ENCODE peak calls at places on chromosomes 12 and 14, in eight cellular contexts. One of them, this sample, is unnamed.

GRCh38 chr12:42810006-42810405 is 220.5 kb upstream of the PRICKLE1 start:
- DNase-seq in tibial artery: no peak
- DNase-seq in IMR-90: no peak
- DNase-seq in body of pancreas: no peak
- DNase-seq in thoracic aorta: no peak
- DNase-seq in cardiac muscle cell: no peak
- DNase-seq in heart right ventricle: no peak
- DNase-seq in colonic mucosa: no peak
- DNase-seq in this sample: no peak

GRCh38 chr12:5573390-5573789 is 141.5 kb downstream of the NTF3 start:
- DNase-seq in colonic mucosa: no peak
- DNase-seq in cardiac muscle cell: peak; percentile 60
- DNase-seq in thoracic aorta: no peak
- DNase-seq in tibial artery: no peak
- DNase-seq in heart right ventricle: no peak
- DNase-seq in body of pancreas: no peak
- DNase-seq in IMR-90: no peak
- DNase-seq in this sample: no peak

GRCh38 chr12:12718382-12718761 is 1.2 kb downstream of the CDKN1B start:
- DNase-seq in body of pancreas: no peak
- DNase-seq in thoracic aorta: no peak
- DNase-seq in IMR-90: no peak
- DNase-seq in tibial artery: no peak
- DNase-seq in colonic mucosa: no peak
- DNase-seq in heart right ventricle: no peak
- DNase-seq in cardiac muscle cell: no peak
- DNase-seq in this sample: no peak

GRCh38 chr14:50961606-50962259 is 17.4 kb upstream of the PYGL start:
- DNase-seq in colonic mucosa: no peak
- DNase-seq in tibial artery: no peak
- DNase-seq in IMR-90: peak; percentile 97
- DNase-seq in cardiac muscle cell: no peak
- DNase-seq in thoracic aorta: peak; percentile 31
- DNase-seq in heart right ventricle: no peak
- DNase-seq in body of pancreas: peak; percentile 31
- DNase-seq in this sample: peak; percentile 83

GRCh38 chr14:76926521-76927251 is 100.5 kb downstream of the LRRC74A start:
- DNase-seq in colonic mucosa: no peak
- DNase-seq in thoracic aorta: no peak
- DNase-seq in body of pancreas: peak; percentile 27
- DNase-seq in tibial artery: peak; percentile 77
- DNase-seq in heart right ventricle: peak; percentile 57
- DNase-seq in cardiac muscle cell: no peak
- DNase-seq in IMR-90: peak; percentile 58
- DNase-seq in this sample: peak; percentile 78

GRCh38 chr14:30445852-30446251 is 113.1 kb upstream of the G2E3 start:
- DNase-seq in colonic mucosa: no peak
- DNase-seq in heart right ventricle: no peak
- DNase-seq in IMR-90: no peak
- DNase-seq in body of pancreas: no peak
- DNase-seq in tibial artery: no peak
- DNase-seq in cardiac muscle cell: no peak
- DNase-seq in thoracic aorta: no peak
- DNase-seq in this sample: no peak

GRCh38 chr14:21030531-21030930 is 514 bp downstream of the TPPP2 start:
- DNase-seq in cardiac muscle cell: no peak
- DNase-seq in IMR-90: no peak
- DNase-seq in heart right ventricle: no peak
- DNase-seq in tibial artery: no peak
- DNase-seq in thoracic aorta: no peak
- DNase-seq in body of pancreas: no peak
- DNase-seq in colonic mucosa: no peak
- DNase-seq in this sample: no peak

GRCh38 chr12:9649532-9649940 is 20.0 kb upstream of the CLEC2D start:
- DNase-seq in heart right ventricle: no peak
- DNase-seq in colonic mucosa: peak; percentile 28
- DNase-seq in thoracic aorta: no peak
- DNase-seq in tibial artery: no peak
- DNase-seq in body of pancreas: no peak
- DNase-seq in IMR-90: no peak
- DNase-seq in cardiac muscle cell: peak; percentile 19
- DNase-seq in this sample: no peak

GRCh38 chr12:66367015-66367667 is 64.8 kb downstream of the HELB start:
- DNase-seq in heart right ventricle: no peak
- DNase-seq in colonic mucosa: no peak
- DNase-seq in body of pancreas: no peak
- DNase-seq in cardiac muscle cell: no peak
- DNase-seq in thoracic aorta: no peak
- DNase-seq in tibial artery: no peak
- DNase-seq in IMR-90: no peak
- DNase-seq in this sample: no peak

GRCh38 chr12:132713123-132713522 is 2.5 kb downstream of the PGAM5 start:
- DNase-seq in IMR-90: no peak
- DNase-seq in tibial artery: no peak
- DNase-seq in heart right ventricle: no peak
- DNase-seq in thoracic aorta: no peak
- DNase-seq in body of pancreas: no peak
- DNase-seq in colonic mucosa: no peak
- DNase-seq in cardiac muscle cell: no peak
- DNase-seq in this sample: no peak

GRCh38 chr14:90641111-90642010 is 174.9 kb downstream of the TTC7B start:
- DNase-seq in thoracic aorta: no peak
- DNase-seq in heart right ventricle: no peak
- DNase-seq in cardiac muscle cell: peak; percentile 44
- DNase-seq in colonic mucosa: no peak
- DNase-seq in body of pancreas: no peak
- DNase-seq in tibial artery: no peak
- DNase-seq in IMR-90: peak; percentile 29
- DNase-seq in this sample: peak; percentile 19

GRCh38 chr14:66008631-66009030 is 477.5 kb upstream of the CCDC196 start:
- DNase-seq in body of pancreas: no peak
- DNase-seq in IMR-90: no peak
- DNase-seq in heart right ventricle: no peak
- DNase-seq in cardiac muscle cell: no peak
- DNase-seq in tibial artery: no peak
- DNase-seq in colonic mucosa: no peak
- DNase-seq in thoracic aorta: no peak
- DNase-seq in this sample: peak; percentile 14

GRCh38 chr14:102616318-102616717 is 23.9 kb downstream of the RCOR1 start:
- DNase-seq in cardiac muscle cell: no peak
- DNase-seq in IMR-90: no peak
- DNase-seq in thoracic aorta: no peak
- DNase-seq in tibial artery: no peak
- DNase-seq in colonic mucosa: no peak
- DNase-seq in body of pancreas: no peak
- DNase-seq in heart right ventricle: no peak
- DNase-seq in this sample: no peak

GRCh38 chr14:24847568-24847967 is 202.4 kb downstream of the STXBP6 start:
- DNase-seq in thoracic aorta: no peak
- DNase-seq in body of pancreas: no peak
- DNase-seq in heart right ventricle: no peak
- DNase-seq in tibial artery: no peak
- DNase-seq in cardiac muscle cell: no peak
- DNase-seq in IMR-90: no peak
- DNase-seq in colonic mucosa: no peak
- DNase-seq in this sample: no peak

GRCh38 chr12:130878193-130879185 is 6.6 kb downstream of the RAN start:
- DNase-seq in heart right ventricle: no peak
- DNase-seq in thoracic aorta: no peak
- DNase-seq in cardiac muscle cell: no peak
- DNase-seq in IMR-90: no peak
- DNase-seq in tibial artery: no peak
- DNase-seq in body of pancreas: no peak
- DNase-seq in colonic mucosa: no peak
- DNase-seq in this sample: no peak

GRCh38 chr14:105414456-105415371 is 4.9 kb upstream of the MTA1 start:
- DNase-seq in tibial artery: peak; percentile 88
- DNase-seq in cardiac muscle cell: peak; percentile 73
- DNase-seq in IMR-90: peak; percentile 52
- DNase-seq in thoracic aorta: peak; percentile 31
- DNase-seq in heart right ventricle: peak; percentile 85
- DNase-seq in colonic mucosa: peak; percentile 40
- DNase-seq in body of pancreas: peak; percentile 67
- DNase-seq in this sample: peak; percentile 89

GRCh38 chr12:78878866-78879265 is 14.3 kb downstream of the SYT1 start:
- DNase-seq in tibial artery: no peak
- DNase-seq in cardiac muscle cell: no peak
- DNase-seq in body of pancreas: no peak
- DNase-seq in thoracic aorta: no peak
- DNase-seq in colonic mucosa: no peak
- DNase-seq in IMR-90: no peak
- DNase-seq in heart right ventricle: no peak
- DNase-seq in this sample: no peak

GRCh38 chr12:54160807-54161480 is 27.8 kb downstream of the SMUG1 start:
- DNase-seq in heart right ventricle: no peak
- DNase-seq in colonic mucosa: no peak
- DNase-seq in tibial artery: no peak
- DNase-seq in body of pancreas: no peak
- DNase-seq in IMR-90: no peak
- DNase-seq in cardiac muscle cell: no peak
- DNase-seq in thoracic aorta: no peak
- DNase-seq in this sample: no peak

GRCh38 chr12:54159549-54159948 is 29.2 kb downstream of the SMUG1 start:
- DNase-seq in thoracic aorta: no peak
- DNase-seq in IMR-90: no peak
- DNase-seq in cardiac muscle cell: no peak
- DNase-seq in tibial artery: no peak
- DNase-seq in heart right ventricle: no peak
- DNase-seq in colonic mucosa: no peak
- DNase-seq in body of pancreas: no peak
- DNase-seq in this sample: no peak

GRCh38 chr12:54158581-54158980 is 30.2 kb downstream of the SMUG1 start:
- DNase-seq in body of pancreas: no peak
- DNase-seq in thoracic aorta: no peak
- DNase-seq in heart right ventricle: no peak
- DNase-seq in colonic mucosa: no peak
- DNase-seq in tibial artery: no peak
- DNase-seq in cardiac muscle cell: no peak
- DNase-seq in IMR-90: no peak
- DNase-seq in this sample: no peak

GRCh38 chr12:54160050-54160449 is 28.7 kb downstream of the SMUG1 start:
- DNase-seq in thoracic aorta: no peak
- DNase-seq in heart right ventricle: no peak
- DNase-seq in IMR-90: no peak
- DNase-seq in body of pancreas: no peak
- DNase-seq in tibial artery: no peak
- DNase-seq in colonic mucosa: no peak
- DNase-seq in cardiac muscle cell: no peak
- DNase-seq in this sample: no peak

DNA sequence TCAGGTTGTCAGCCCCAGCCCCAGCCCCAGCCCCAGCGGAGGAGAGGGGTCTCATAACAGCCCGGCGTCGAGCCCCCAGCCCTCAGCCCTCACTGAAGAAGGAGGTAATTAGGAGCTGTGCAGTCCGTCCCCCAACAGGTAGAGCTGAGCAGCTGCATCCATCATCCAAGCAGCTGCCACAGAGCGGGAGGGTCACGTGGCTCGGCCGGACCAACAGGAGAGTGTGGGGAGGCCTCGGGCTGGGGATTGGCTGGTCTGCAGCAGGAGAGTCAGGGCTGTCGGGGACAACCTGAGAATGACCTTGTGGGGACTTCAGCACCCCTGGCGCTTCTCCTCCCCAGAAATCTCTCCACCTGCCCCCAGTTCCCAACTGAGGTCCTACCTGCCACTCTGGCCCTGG is 29.6 kb downstream of the SMUG1 start:
- DNase-seq in IMR-90: no peak
- DNase-seq in colonic mucosa: peak; percentile 27
- DNase-seq in cardiac muscle cell: peak; percentile 51
- DNase-seq in body of pancreas: peak; percentile 18
- DNase-seq in tibial artery: no peak
- DNase-seq in heart right ventricle: no peak
- DNase-seq in thoracic aorta: no peak
- DNase-seq in this sample: no peak
- TF ChIP-seq CTCF in IMR-90: no peak
- TF ChIP-seq CTCF in colonic mucosa: no peak
- TF ChIP-seq CTCF in cardiac muscle cell: no peak
- TF ChIP-seq CTCF in body of pancreas: no peak
- TF ChIP-seq CTCF in tibial artery: no peak
- TF ChIP-seq CTCF in heart right ventricle: no peak
- TF ChIP-seq CTCF in thoracic aorta: no peak
- TF ChIP-seq CTCF in this sample: no peak

GRCh38 chr12:39626033-39626814 is 6.6 kb upstream of the ABCD2 start:
- DNase-seq in cardiac muscle cell: no peak
- DNase-seq in body of pancreas: no peak
- DNase-seq in IMR-90: no peak
- DNase-seq in thoracic aorta: no peak
- DNase-seq in colonic mucosa: no peak
- DNase-seq in heart right ventricle: no peak
- DNase-seq in tibial artery: no peak
- DNase-seq in this sample: no peak
- H3K4me1 ChIP-seq in cardiac muscle cell: no peaks in the 10 kb centered on the region
- H3K4me1 ChIP-seq in body of pancreas: no peaks in the 10 kb centered on the region
- H3K4me1 ChIP-seq in IMR-90: no peaks in the 10 kb centered on the region
- H3K4me1 ChIP-seq in thoracic aorta: peaks cover 3% of the 10 kb centered on the region
- H3K4me1 ChIP-seq in colonic mucosa: no peaks in the 10 kb centered on the region
- H3K4me1 ChIP-seq in heart right ventricle: no peaks in the 10 kb centered on the region
- H3K4me1 ChIP-seq in tibial artery: peaks cover 18% of the 10 kb centered on the region
- H3K4me1 ChIP-seq in this sample: no peaks in the 10 kb centered on the region

GRCh38 chr14:23630687-23631086 is 5.5 kb upstream of the DHRS2 start:
- DNase-seq in heart right ventricle: no peak
- DNase-seq in tibial artery: no peak
- DNase-seq in thoracic aorta: no peak
- DNase-seq in cardiac muscle cell: no peak
- DNase-seq in IMR-90: no peak
- DNase-seq in colonic mucosa: no peak
- DNase-seq in body of pancreas: no peak
- DNase-seq in this sample: no peak

GRCh38 chr14:23626946-23627345 is 9.2 kb upstream of the DHRS2 start:
- DNase-seq in cardiac muscle cell: no peak
- DNase-seq in thoracic aorta: no peak
- DNase-seq in body of pancreas: no peak
- DNase-seq in IMR-90: no peak
- DNase-seq in heart right ventricle: no peak
- DNase-seq in colonic mucosa: no peak
- DNase-seq in tibial artery: no peak
- DNase-seq in this sample: no peak

GRCh38 chr14:23629831-23630396 is 6.2 kb upstream of the DHRS2 start:
- DNase-seq in cardiac muscle cell: no peak
- DNase-seq in colonic mucosa: no peak
- DNase-seq in tibial artery: no peak
- DNase-seq in heart right ventricle: no peak
- DNase-seq in body of pancreas: peak; percentile 45
- DNase-seq in IMR-90: peak; percentile 32
- DNase-seq in thoracic aorta: no peak
- DNase-seq in this sample: no peak

GRCh38 chr14:23629204-23629603 is 7.0 kb upstream of the DHRS2 start:
- DNase-seq in body of pancreas: no peak
- DNase-seq in tibial artery: no peak
- DNase-seq in colonic mucosa: no peak
- DNase-seq in IMR-90: no peak
- DNase-seq in thoracic aorta: no peak
- DNase-seq in heart right ventricle: no peak
- DNase-seq in cardiac muscle cell: no peak
- DNase-seq in this sample: no peak

GRCh38 chr14:23627961-23628360 is 8.2 kb upstream of the DHRS2 start:
- DNase-seq in IMR-90: no peak
- DNase-seq in colonic mucosa: no peak
- DNase-seq in heart right ventricle: no peak
- DNase-seq in body of pancreas: no peak
- DNase-seq in cardiac muscle cell: no peak
- DNase-seq in thoracic aorta: no peak
- DNase-seq in tibial artery: no peak
- DNase-seq in this sample: no peak
- TF ChIP-seq CTCF in IMR-90: no peak
- TF ChIP-seq CTCF in colonic mucosa: no peak
- TF ChIP-seq CTCF in heart right ventricle: no peak
- TF ChIP-seq CTCF in body of pancreas: no peak
- TF ChIP-seq CTCF in cardiac muscle cell: no peak
- TF ChIP-seq CTCF in thoracic aorta: no peak
- TF ChIP-seq CTCF in tibial artery: no peak
- TF ChIP-seq CTCF in this sample: no peak

GRCh38 chr12:115374480-115375187 is 690.7 kb upstream of the TBX3 start:
- DNase-seq in tibial artery: no peak
- DNase-seq in colonic mucosa: no peak
- DNase-seq in heart right ventricle: no peak
- DNase-seq in IMR-90: no peak
- DNase-seq in body of pancreas: no peak
- DNase-seq in thoracic aorta: no peak
- DNase-seq in cardiac muscle cell: no peak
- DNase-seq in this sample: no peak
- H3K4me1 ChIP-seq in tibial artery: no peaks in the 10 kb centered on the region
- H3K4me1 ChIP-seq in colonic mucosa: no peaks in the 10 kb centered on the region
- H3K4me1 ChIP-seq in heart right ventricle: no peaks in the 10 kb centered on the region
- H3K4me1 ChIP-seq in IMR-90: peaks cover 7% of the 10 kb centered on the region
- H3K4me1 ChIP-seq in body of pancreas: no peaks in the 10 kb centered on the region
- H3K4me1 ChIP-seq in thoracic aorta: no peaks in the 10 kb centered on the region
- H3K4me1 ChIP-seq in cardiac muscle cell: peaks cover 7% of the 10 kb centered on the region
- H3K4me1 ChIP-seq in this sample: no peaks in the 10 kb centered on the region